ENCODE peak calls at places on chromosomes 7 and 10, in six cellular contexts. O, G, T, C, I and V are unnamed samples. For H3K4me1, the result is how much of the 10 kb centered on the place peaks cover.

GRCh38 chr7:139476139-139476538 is 7.3 kb downstream of the KLRG2 start:
- DNase-seq in C (no peak), O (no peak), G (no peak), I (no peak), T (no peak), V (no peak)

GRCh38 chr7:47970750-47971149 is 8.7 kb downstream of the HUS1 start:
- DNase-seq in C (no peak), O (no peak), T (no peak), G (no peak), I (no peak), V (no peak)

GRCh38 chr7:134678115-134678514 is 31.5 kb downstream of the BPGM start:
- DNase-seq in I (no peak), C (peak), O (no peak), G (no peak), T (no peak), V (no peak)

GRCh38 chr7:107172318-107173032 is 3.7 kb downstream of the HBP1 start:
- DNase-seq in I (no peak), O (no peak), G (no peak), C (no peak), T (no peak), V (no peak)

GRCh38 chr7:25967278-25968204 is 184.5 kb upstream of the NFE2L3 start:
- DNase-seq in O (no peak), G (no peak), I (no peak), T (no peak), C (peak), V (no peak)

GRCh38 chr7:134740364-134740763 is 39.1 kb upstream of the CALD1 start:
- DNase-seq in O (no peak), C (no peak), I (no peak), T (no peak), G (no peak), V (no peak)

GRCh38 chr7:9937944-9938631 is 1035.6 kb upstream of the PHF14 start:
- DNase-seq in T (no peak), I (peak), G (no peak), O (no peak), C (peak), V (no peak)

GRCh38 chr10:6347391-6347951 is 144.7 kb downstream of the PFKFB3 start:
- DNase-seq in I (no peak), T (no peak), G (no peak), O (no peak), C (peak), V (no peak)

GRCh38 chr7:22357311-22358175 is 589 bp upstream of the RAPGEF5 start:
- DNase-seq in G (peak), T (peak), C (peak), I (peak), O (no peak), V (no peak)

GRCh38 chr7:98488167-98488566 is 87.3 kb upstream of the BAIAP2L1 start:
- DNase-seq in I (no peak), G (no peak), O (no peak), T (no peak), C (no peak), V (no peak)

GRCh38 chr10:111117528-111118277 is 40.9 kb downstream of the ADRA2A start:
- DNase-seq in G (no peak), I (no peak), O (no peak), C (no peak), T (no peak), V (no peak)

GRCh38 chr10:12897278-12897677 is 104.2 kb downstream of the CCDC3 start:
- DNase-seq in O (no peak), I (peak), G (no peak), C (peak), T (no peak), V (no peak)

GRCh38 chr7:128838981-128839731 is 8.9 kb downstream of the FLNC start:
- DNase-seq in T (no peak), O (peak), I (no peak), G (no peak), C (no peak), V (no peak)

GRCh38 chr7:121872831-121873764 is at the start of gene PTPRZ1:
- DNase-seq in I (peak), C (peak), O (no peak), T (peak), G (peak), V (peak)

GRCh38 chr7:158343936-158344455 is 243.6 kb downstream of the PTPRN2 start:
- DNase-seq in O (no peak), I (no peak), G (peak), T (no peak), C (no peak), V (no peak)

GRCh38 chr10:52187521-52188258 is 126.4 kb upstream of the DKK1 start:
- DNase-seq in O (no peak), I (peak), G (no peak), T (no peak), C (peak), V (no peak)

GRCh38 chr7:333399-333776 is 43.4 kb downstream of the FOXL3 start:
- DNase-seq in G (peak), T (peak), I (no peak), C (no peak), O (peak), V (peak)

GRCh38 chr10:119406137-119406536 is 136.4 kb downstream of the RGS10 start:
- DNase-seq in I (no peak), O (no peak), G (no peak), T (no peak), C (no peak), V (no peak)
- H3K27ac ChIP-seq in I (no peak), O (peak), G (peak), T (no peak), C (no peak), V (peak)

GRCh38 chr7:124575181-124575580 is 190.4 kb downstream of the GPR37 start:
- DNase-seq in I (no peak), G (no peak), O (no peak), C (no peak), T (no peak), V (no peak)
- H3K4me1 ChIP-seq in I (under half), G (under half), O (under half), C (under half), T (under half), V (under half)

GRCh38 chr7:155071916-155072315 is 1.8 kb downstream of the HTR5A start:
- DNase-seq in O (no peak), I (no peak), T (no peak), G (no peak), C (no peak), V (no peak)

GRCh38 chr7:155071121-155071651 is 1.1 kb downstream of the HTR5A start:
- DNase-seq in O (no peak), I (no peak), G (no peak), T (no peak), C (no peak), V (peak)

GRCh38 chr7:155066417-155066950 is 3.6 kb upstream of the HTR5A start:
- DNase-seq in G (no peak), T (no peak), I (peak), C (peak), O (no peak), V (no peak)

GRCh38 chr7:155073922-155074321 is 3.8 kb downstream of the HTR5A start:
- DNase-seq in T (no peak), O (no peak), C (peak), I (no peak), G (no peak), V (no peak)

GRCh38 chr7:155069992-155070827 is at the start of gene HTR5A:
- DNase-seq in G (peak), C (peak), T (peak), I (peak), O (peak), V (peak)
- H3K4me3 ChIP-seq in G (no peak), C (no peak), T (no peak), I (peak), O (no peak), V (no peak)

GRCh38 chr10:25028711-25029110 is 12.3 kb downstream of the THNSL1 start:
- DNase-seq in C (no peak), G (no peak), T (no peak), I (no peak), O (no peak), V (no peak)

GRCh38 chr10:25026463-25026862 is 10.1 kb downstream of the THNSL1 start:
- DNase-seq in C (peak), O (no peak), T (no peak), I (no peak), G (no peak), V (no peak)

GRCh38 chr10:25024528-25024927 is 8.1 kb downstream of the THNSL1 start:
- DNase-seq in C (no peak), I (no peak), O (no peak), G (no peak), T (no peak), V (no peak)

GRCh38 chr10:25029519-25029918 is 13.1 kb downstream of the THNSL1 start:
- DNase-seq in O (no peak), G (no peak), C (no peak), I (no peak), T (no peak), V (no peak)
- H3K27ac ChIP-seq in O (no peak), G (no peak), C (no peak), I (no peak), T (no peak), V (no peak)

GRCh38 chr7:42095791-42096190 is 141.2 kb downstream of the GLI3 start:
- DNase-seq in G (no peak), T (no peak), O (no peak), I (no peak), C (no peak), V (no peak)

GRCh38 chr7:42096681-42097637 is 140.1 kb downstream of the GLI3 start:
- DNase-seq in C (peak), G (peak), T (no peak), I (no peak), O (peak), V (no peak)

GRCh38 chr7:42093361-42093905 is 143.6 kb downstream of the GLI3 start:
- DNase-seq in I (no peak), T (no peak), O (no peak), C (no peak), G (no peak), V (no peak)

GRCh38 chr7:42097756-42098155 is 139.3 kb downstream of the GLI3 start:
- DNase-seq in C (peak), T (no peak), G (no peak), O (no peak), I (no peak), V (no peak)

GRCh38 chr7:42096262-42096661 is 140.7 kb downstream of the GLI3 start:
- DNase-seq in O (no peak), I (no peak), T (no peak), G (no peak), C (no peak), V (no peak)
- H3K4me1 ChIP-seq in O (under half), I (under half), T (under half), G (under half), C (under half), V (under half)

GRCh38 chr7:100803398-100804161 is 23.7 kb downstream of the EPHB4 start:
- DNase-seq in G (peak), T (peak), C (peak), O (peak), I (peak), V (peak)
- H3K4me3 ChIP-seq in G (no peak), T (no peak), C (no peak), O (peak), I (no peak), V (no peak)

GRCh38 chr10:132628966-132629900 is 91.6 kb downstream of the INPP5A start:
- DNase-seq in G (no peak), I (no peak), T (no peak), O (peak), C (no peak), V (peak)
- H3K27ac ChIP-seq in G (peak), I (no peak), T (no peak), O (peak), C (no peak), V (peak)